ENCODE peak calls at places on chromosomes 16 and 17, in four cellular contexts. One of them, this sample, is unnamed.

GRCh38 chr16:4172070-4172469 is 55.8 kb upstream of the ADCY9 start:
- DNase-seq in HepG2: no peak
- DNase-seq in K562: no peak
- DNase-seq in GM12878: no peak
- DNase-seq in this sample: no peak

GRCh38 chr16:81446318-81447275 is 2.0 kb downstream of the CMIP start:
- DNase-seq in GM12878: no peak
- DNase-seq in HepG2: no peak
- DNase-seq in K562: peak
- DNase-seq in this sample: no peak

GRCh38 chr17:27879987-27880608 is 13.1 kb downstream of the LYRM9 start:
- DNase-seq in K562: peak
- DNase-seq in GM12878: peak
- DNase-seq in HepG2: peak
- DNase-seq in this sample: peak

GRCh38 chr17:19812407-19812806 is 55.3 kb downstream of the ULK2 start:
- DNase-seq in HepG2: no peak
- DNase-seq in GM12878: no peak
- DNase-seq in K562: peak
- DNase-seq in this sample: peak

GRCh38 chr17:63547083-63547523 is 3.2 kb upstream of the DCAF7 start:
- DNase-seq in GM12878: no peak
- DNase-seq in HepG2: no peak
- DNase-seq in K562: no peak
- DNase-seq in this sample: no peak

GRCh38 chr17:15493031-15493750 is 25.8 kb upstream of the CDRT4 start:
- DNase-seq in GM12878: no peak
- DNase-seq in HepG2: no peak
- DNase-seq in K562: peak
- DNase-seq in this sample: no peak

GRCh38 chr17:75679706-75680201 is 12.6 kb downstream of the SAP30BP start:
- DNase-seq in K562: no peak
- DNase-seq in HepG2: no peak
- DNase-seq in GM12878: no peak
- DNase-seq in this sample: no peak

GRCh38 chr17:35596530-35597233 is 9.6 kb downstream of the AP2B1 start:
- DNase-seq in K562: no peak
- DNase-seq in HepG2: no peak
- DNase-seq in GM12878: no peak
- DNase-seq in this sample: no peak

GRCh38 chr17:11645426-11645825 is 47.2 kb downstream of the DNAH9 start:
- DNase-seq in HepG2: no peak
- DNase-seq in K562: no peak
- DNase-seq in GM12878: no peak
- DNase-seq in this sample: no peak

GRCh38 chr16:72149676-72150464 is 22.1 kb downstream of the PMFBP1 start:
- DNase-seq in GM12878: no peak
- DNase-seq in HepG2: peak
- DNase-seq in K562: peak
- DNase-seq in this sample: no peak

GRCh38 chr16:77825196-77825595 is 36.8 kb downstream of the VAT1L start:
- DNase-seq in GM12878: no peak
- DNase-seq in HepG2: no peak
- DNase-seq in K562: no peak
- DNase-seq in this sample: no peak

GRCh38 chr16:30602595-30603277 is 7.5 kb downstream of the ZNF689 start:
- DNase-seq in HepG2: no peak
- DNase-seq in K562: no peak
- DNase-seq in GM12878: no peak
- DNase-seq in this sample: no peak

GRCh38 chr17:15440347-15440746 is 27.1 kb downstream of the CDRT4 start:
- DNase-seq in GM12878: no peak
- DNase-seq in HepG2: no peak
- DNase-seq in K562: peak
- DNase-seq in this sample: no peak

GRCh38 chr16:11090947-11091785 is 146.8 kb downstream of the CLEC16A start:
- DNase-seq in GM12878: no peak
- DNase-seq in K562: peak
- DNase-seq in HepG2: no peak
- DNase-seq in this sample: no peak

GRCh38 chr16:12573300-12573699 is 230.4 kb downstream of the CPPED1 start:
- DNase-seq in GM12878: peak
- DNase-seq in HepG2: no peak
- DNase-seq in K562: no peak
- DNase-seq in this sample: no peak

GRCh38 chr17:28497931-28498330 is 8.2 kb upstream of the FOXN1 start:
- DNase-seq in K562: no peak
- DNase-seq in HepG2: no peak
- DNase-seq in GM12878: no peak
- DNase-seq in this sample: no peak

GRCh38 chr17:36703860-36704266 is 102.5 kb downstream of the MRM1 start:
- DNase-seq in K562: peak
- DNase-seq in GM12878: no peak
- DNase-seq in HepG2: no peak
- DNase-seq in this sample: peak

GRCh38 chr17:51427259-51428255 is 167.2 kb downstream of the UTP18 start:
- DNase-seq in GM12878: peak
- DNase-seq in K562: no peak
- DNase-seq in HepG2: no peak
- DNase-seq in this sample: no peak

GRCh38 chr16:53504161-53504663 is 1.2 kb upstream of the AKTIP start:
- DNase-seq in K562: peak
- DNase-seq in GM12878: no peak
- DNase-seq in HepG2: no peak
- DNase-seq in this sample: no peak

GRCh38 chr16:54519161-54519685 is 232.6 kb upstream of the IRX3 start:
- DNase-seq in HepG2: no peak
- DNase-seq in GM12878: no peak
- DNase-seq in K562: no peak
- DNase-seq in this sample: no peak

GRCh38 chr17:42485680-42486079 is 27.0 kb downstream of the ATP6V0A1 start:
- DNase-seq in GM12878: no peak
- DNase-seq in HepG2: no peak
- DNase-seq in K562: no peak
- DNase-seq in this sample: no peak

GRCh38 chr17:77315551-77316190 is 174.9 kb downstream of the SEC14L1 start:
- DNase-seq in HepG2: no peak
- DNase-seq in GM12878: no peak
- DNase-seq in K562: no peak
- DNase-seq in this sample: no peak

GRCh38 chr16:84061236-84061830 is 18.7 kb upstream of the SLC38A8 start:
- DNase-seq in HepG2: no peak
- DNase-seq in K562: no peak
- DNase-seq in GM12878: no peak
- DNase-seq in this sample: no peak
- TF ChIP-seq SP1 in HepG2: no peak
- TF ChIP-seq SP1 in K562: no peak
- TF ChIP-seq SP1 in GM12878: no peak
- TF ChIP-seq SP1 in this sample: no peak

GRCh38 chr17:53496356-53496755 is 326.4 kb upstream of the KIF2B start:
- DNase-seq in GM12878: no peak
- DNase-seq in HepG2: no peak
- DNase-seq in K562: no peak
- DNase-seq in this sample: no peak

GRCh38 chr17:53490447-53490968 is 332.2 kb upstream of the KIF2B start:
- DNase-seq in GM12878: no peak
- DNase-seq in K562: no peak
- DNase-seq in HepG2: no peak
- DNase-seq in this sample: no peak

DNA sequence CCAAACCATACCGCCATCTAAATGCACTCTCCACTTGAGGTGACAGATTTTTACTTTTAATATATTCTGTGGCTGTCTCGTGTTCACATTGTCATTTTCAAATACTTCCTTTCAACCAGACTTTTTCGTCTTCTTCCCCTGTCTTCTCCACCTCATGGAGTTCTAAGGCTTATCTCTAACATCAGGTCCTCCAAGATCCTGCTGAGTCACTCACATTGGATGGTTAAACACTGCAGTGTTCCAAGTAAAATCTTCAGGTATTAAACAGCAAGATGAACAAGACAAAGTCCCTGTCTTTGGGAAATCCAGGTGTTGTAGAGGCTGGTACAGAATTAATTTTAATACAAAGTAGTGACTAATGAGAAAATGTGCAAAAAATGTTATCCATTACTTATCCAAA is 330.2 kb upstream of the KIF2B start:
- DNase-seq in HepG2: no peak
- DNase-seq in GM12878: no peak
- DNase-seq in K562: peak
- DNase-seq in this sample: no peak
- TF ChIP-seq TARDBP in HepG2: no peak
- TF ChIP-seq TARDBP in GM12878: no peak
- TF ChIP-seq TARDBP in K562: no peak
- TF ChIP-seq TARDBP in this sample: no peak

DNA sequence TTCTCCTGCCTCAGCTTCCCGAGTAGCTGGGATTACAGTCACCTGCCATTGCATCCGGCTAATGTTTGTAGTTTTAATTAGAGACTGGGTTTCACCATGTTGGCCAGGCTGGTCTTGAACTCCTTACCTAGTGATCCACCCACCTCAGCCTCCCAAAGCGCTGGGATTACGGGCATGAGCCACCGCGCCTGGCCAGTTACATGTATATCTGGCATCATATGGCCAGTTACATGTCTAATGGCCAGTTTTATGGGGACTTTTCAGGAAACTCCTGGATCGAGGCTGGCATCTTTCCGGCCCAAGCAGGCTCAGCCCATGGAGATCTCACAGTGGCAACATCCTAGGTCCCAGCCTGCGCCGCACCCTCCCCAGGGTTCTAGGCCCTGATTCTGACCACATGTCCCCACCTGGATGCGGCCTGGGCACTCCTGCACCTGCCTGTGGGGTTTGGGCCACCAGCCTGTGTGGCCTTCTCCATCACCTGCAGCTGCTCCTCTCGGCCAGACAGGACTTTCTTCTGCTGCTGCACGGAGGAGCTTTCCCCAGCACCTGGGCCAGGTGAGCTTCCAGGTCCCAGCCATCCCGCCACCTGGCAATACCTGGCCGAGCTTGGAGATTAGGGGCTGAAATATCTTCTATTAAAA is 1.3 kb upstream of the CIAO3 start:
- DNase-seq in K562: no peak
- DNase-seq in GM12878: no peak
- DNase-seq in HepG2: no peak
- DNase-seq in this sample: no peak
- TF ChIP-seq SP1 in K562: no peak
- TF ChIP-seq SP1 in GM12878: no peak
- TF ChIP-seq SP1 in HepG2: no peak
- TF ChIP-seq SP1 in this sample: no peak

GRCh38 chr16:63530974-63531373 is 1494.7 kb upstream of the CDH8 start:
- DNase-seq in K562: no peak
- DNase-seq in HepG2: no peak
- DNase-seq in GM12878: no peak
- DNase-seq in this sample: no peak
- TF ChIP-seq TARDBP in K562: no peak
- TF ChIP-seq TARDBP in HepG2: no peak
- TF ChIP-seq TARDBP in GM12878: no peak
- TF ChIP-seq TARDBP in this sample: no peak

DNA sequence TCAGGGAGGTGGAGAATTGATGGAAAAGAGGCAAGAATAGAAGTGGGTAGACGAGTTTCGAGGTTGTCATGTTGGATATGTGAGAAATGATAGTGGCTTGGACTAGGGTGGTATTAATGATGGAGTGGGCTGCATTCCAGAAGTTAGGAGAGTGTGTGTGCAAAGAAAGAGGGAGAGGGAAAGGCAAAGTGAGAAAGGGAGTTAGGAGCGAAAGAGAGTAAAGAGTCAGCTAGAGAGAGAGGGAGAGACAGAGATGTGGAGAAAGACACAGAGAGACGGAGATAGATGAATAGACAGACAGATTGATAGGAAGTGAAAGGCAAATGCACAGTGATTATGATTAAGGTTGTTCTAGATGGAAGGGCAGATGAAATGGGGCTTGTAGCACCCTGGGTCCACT is 5.4 kb upstream of the GPR139 start:
- DNase-seq in K562: no peak
- DNase-seq in GM12878: no peak
- DNase-seq in HepG2: no peak
- DNase-seq in this sample: no peak
- TF ChIP-seq SP1 in K562: no peak
- TF ChIP-seq SP1 in GM12878: no peak
- TF ChIP-seq SP1 in HepG2: no peak
- TF ChIP-seq SP1 in this sample: no peak

GRCh38 chr17:18018411-18018921 is 20.5 kb downstream of the ATPAF2 start:
- DNase-seq in HepG2: no peak
- DNase-seq in K562: no peak
- DNase-seq in GM12878: no peak
- DNase-seq in this sample: no peak
- TF ChIP-seq TARDBP in HepG2: no peak
- TF ChIP-seq TARDBP in K562: no peak
- TF ChIP-seq TARDBP in GM12878: no peak
- TF ChIP-seq TARDBP in this sample: no peak

GRCh38 chr17:82794781-82795505 is 43.1 kb downstream of the TBCD start:
- DNase-seq in HepG2: no peak
- DNase-seq in K562: no peak
- DNase-seq in GM12878: no peak
- DNase-seq in this sample: no peak

GRCh38 chr17:82793974-82794620 is 42.2 kb downstream of the TBCD start:
- DNase-seq in GM12878: no peak
- DNase-seq in HepG2: no peak
- DNase-seq in K562: no peak
- DNase-seq in this sample: no peak

GRCh38 chr17:82797061-82797460 is 42.8 kb downstream of the ZNF750 start:
- DNase-seq in K562: no peak
- DNase-seq in HepG2: no peak
- DNase-seq in GM12878: no peak
- DNase-seq in this sample: no peak

GRCh38 chr17:82798752-82799151 is 41.1 kb downstream of the ZNF750 start:
- DNase-seq in GM12878: no peak
- DNase-seq in HepG2: no peak
- DNase-seq in K562: no peak
- DNase-seq in this sample: no peak

GRCh38 chr17:82795615-82796014 is 43.8 kb downstream of the TBCD start:
- DNase-seq in HepG2: no peak
- DNase-seq in GM12878: no peak
- DNase-seq in K562: no peak
- DNase-seq in this sample: no peak
- TF ChIP-seq SP1 in HepG2: no peak
- TF ChIP-seq SP1 in GM12878: no peak
- TF ChIP-seq SP1 in K562: no peak
- TF ChIP-seq SP1 in this sample: no peak

This sample was measured in HEK293T.